ENCODE peak calls at places on chromosomes 16 and 17, in six cellular contexts. One of them, this sample, is unnamed.

GRCh38 chr16:81530814-81531213 is 86.2 kb downstream of the CMIP start:
- DNase-seq in iris pigment epithelial cell: no peak
- DNase-seq in left colon: no peak
- DNase-seq in IMR-90: no peak
- DNase-seq in thoracic aorta: no peak
- DNase-seq in adrenal gland: no peak
- DNase-seq in this sample: no peak

GRCh38 chr17:17710728-17711541 is 29.7 kb downstream of the RAI1 start:
- DNase-seq in iris pigment epithelial cell: peak
- DNase-seq in left colon: peak
- DNase-seq in IMR-90: peak
- DNase-seq in thoracic aorta: peak
- DNase-seq in adrenal gland: peak
- DNase-seq in this sample: peak

GRCh38 chr16:15617901-15618300 is 25.1 kb downstream of the MARF1 start:
- DNase-seq in iris pigment epithelial cell: no peak
- DNase-seq in left colon: no peak
- DNase-seq in IMR-90: no peak
- DNase-seq in thoracic aorta: no peak
- DNase-seq in adrenal gland: no peak
- DNase-seq in this sample: peak

GRCh38 chr16:19375561-19376158 is 42.0 kb upstream of the TMC5 start:
- DNase-seq in iris pigment epithelial cell: peak
- DNase-seq in left colon: no peak
- DNase-seq in IMR-90: peak
- DNase-seq in thoracic aorta: no peak
- DNase-seq in adrenal gland: peak
- DNase-seq in this sample: peak

GRCh38 chr16:69448470-69449193 is 24.2 kb downstream of the CYB5B start:
- DNase-seq in iris pigment epithelial cell: peak
- DNase-seq in left colon: no peak
- DNase-seq in IMR-90: peak
- DNase-seq in thoracic aorta: no peak
- DNase-seq in adrenal gland: no peak
- DNase-seq in this sample: peak

GRCh38 chr16:14011006-14011405 is 60.1 kb upstream of the MRTFB start:
- DNase-seq in iris pigment epithelial cell: no peak
- DNase-seq in left colon: no peak
- DNase-seq in IMR-90: no peak
- DNase-seq in thoracic aorta: no peak
- DNase-seq in adrenal gland: no peak
- DNase-seq in this sample: no peak

GRCh38 chr17:28038802-28039600 is 3.5 kb upstream of the NLK start:
- DNase-seq in iris pigment epithelial cell: peak
- DNase-seq in left colon: no peak
- DNase-seq in IMR-90: peak
- DNase-seq in thoracic aorta: no peak
- DNase-seq in adrenal gland: no peak
- DNase-seq in this sample: peak

GRCh38 chr17:44203731-44204452 is 4.2 kb upstream of the ATXN7L3 start:
- DNase-seq in iris pigment epithelial cell: peak
- DNase-seq in left colon: no peak
- DNase-seq in IMR-90: peak
- DNase-seq in thoracic aorta: no peak
- DNase-seq in adrenal gland: peak
- DNase-seq in this sample: peak

GRCh38 chr17:11274106-11274505 is 33.1 kb downstream of the SHISA6 start:
- DNase-seq in iris pigment epithelial cell: no peak
- DNase-seq in left colon: no peak
- DNase-seq in IMR-90: no peak
- DNase-seq in thoracic aorta: no peak
- DNase-seq in adrenal gland: no peak
- DNase-seq in this sample: no peak

GRCh38 chr17:20935740-20936139 is 107.1 kb downstream of the USP22 start:
- DNase-seq in iris pigment epithelial cell: peak
- DNase-seq in left colon: no peak
- DNase-seq in IMR-90: peak
- DNase-seq in thoracic aorta: no peak
- DNase-seq in adrenal gland: no peak
- DNase-seq in this sample: peak

GRCh38 chr17:77212833-77213777 is 72.3 kb downstream of the SEC14L1 start:
- DNase-seq in iris pigment epithelial cell: no peak
- DNase-seq in left colon: no peak
- DNase-seq in IMR-90: no peak
- DNase-seq in thoracic aorta: no peak
- DNase-seq in adrenal gland: no peak
- DNase-seq in this sample: no peak

GRCh38 chr16:1903845-1904820 is 14.1 kb downstream of the HS3ST6 start:
- DNase-seq in iris pigment epithelial cell: no peak
- DNase-seq in left colon: no peak
- DNase-seq in IMR-90: no peak
- DNase-seq in thoracic aorta: no peak
- DNase-seq in adrenal gland: no peak
- DNase-seq in this sample: no peak

GRCh38 chr16:57536306-57537193 is at the start of gene CCDC102A:
- DNase-seq in iris pigment epithelial cell: no peak
- DNase-seq in left colon: no peak
- DNase-seq in IMR-90: no peak
- DNase-seq in thoracic aorta: no peak
- DNase-seq in adrenal gland: no peak
- DNase-seq in this sample: no peak

GRCh38 chr17:76497979-76498885 is 3.0 kb downstream of the RHBDF2 start:
- DNase-seq in iris pigment epithelial cell: peak
- DNase-seq in left colon: peak
- DNase-seq in IMR-90: peak
- DNase-seq in thoracic aorta: peak
- DNase-seq in adrenal gland: peak
- DNase-seq in this sample: peak

This sample was measured in choroid plexus epithelial cell.